ENCODE peak calls at places on chromosome 7, in nine cellular contexts. Y is stomach, D is IMR-90, L is A549, A is lower leg skin, P is suprapubic skin, U is HCT116, Z is heart left ventricle, X is NB4. Q is an unnamed sample.
A peak's percentile ranks its signal among the peaks of the same experiment; 100 is the strongest.

GRCh38 chr7:138493535-138493934 is 33.5 kb downstream of the TRIM24 start:
- DNase-seq in Y (no peak), D (no peak), L (no peak), A (no peak), P (no peak), U (no peak), Z (no peak), X (no peak), Q (no peak)

GRCh38 chr7:43123457-43123856 is 11.0 kb downstream of the HECW1 start:
- DNase-seq in Y (no peak), D (no peak), L (no peak), A (no peak), P (no peak), U (no peak), Z (no peak), X (no peak), Q (no peak)

GRCh38 chr7:151286148-151286547 is 37.7 kb upstream of the SMARCD3 start:
- DNase-seq in Y (no peak), D (peak; percentile 14), L (no peak), A (no peak), P (no peak), U (no peak), Z (no peak), X (no peak), Q (no peak)

GRCh38 chr7:92652536-92652935 is 62.3 kb upstream of the FAM133B start:
- DNase-seq in Y (no peak), D (no peak), L (no peak), A (no peak), P (no peak), U (no peak), Z (no peak), X (no peak), Q (no peak)

GRCh38 chr7:36092221-36092771 is 60.8 kb upstream of the EEPD1 start:
- DNase-seq in Y (peak; percentile 80), D (no peak), L (no peak), A (no peak), P (no peak), U (no peak), Z (no peak), X (no peak), Q (peak; percentile 53)

GRCh38 chr7:22435105-22435504 is 64.9 kb downstream of the STEAP1B start:
- DNase-seq in Y (no peak), D (no peak), L (no peak), A (no peak), P (no peak), U (no peak), Z (no peak), X (no peak), Q (no peak)

GRCh38 chr7:16791071-16791470 is 13.7 kb downstream of the AGR2 start:
- DNase-seq in Y (no peak), D (no peak), L (no peak), A (no peak), P (no peak), U (no peak), Z (no peak), X (no peak), Q (no peak)

GRCh38 chr7:89549768-89550167 is 604.5 kb upstream of the STEAP1 start:
- DNase-seq in Y (no peak), D (no peak), L (no peak), A (no peak), P (no peak), U (no peak), Z (no peak), X (no peak), Q (no peak)

GRCh38 chr7:3297105-3297819 is 3.8 kb upstream of the SDK1 start:
- DNase-seq in Y (no peak), D (no peak), L (no peak), A (no peak), P (no peak), U (no peak), Z (no peak), X (no peak), Q (no peak)

GRCh38 chr7:5422324-5423271 is 1.0 kb downstream of the TNRC18 start:
- DNase-seq in Y (no peak), D (peak; percentile 24), L (peak; percentile 41), A (no peak), P (no peak), U (no peak), Z (peak; percentile 35), X (peak; percentile 67), Q (no peak)

GRCh38 chr7:31307941-31308340 is 32.6 kb downstream of the NEUROD6 start:
- DNase-seq in Y (no peak), D (no peak), L (no peak), A (no peak), P (no peak), U (no peak), Z (no peak), X (no peak), Q (no peak)

GRCh38 chr7:23298141-23298851 is 843 bp upstream of the MALSU1 start:
- DNase-seq in Y (no peak), D (peak; percentile 72), L (peak; percentile 29), A (no peak), P (no peak), U (no peak), Z (no peak), X (peak; percentile 36), Q (peak; percentile 57)

GRCh38 chr7:97078023-97078988 is 39.2 kb upstream of the SDHAF3 start:
- DNase-seq in Y (no peak), D (no peak), L (no peak), A (no peak), P (no peak), U (no peak), Z (no peak), X (peak; percentile 8), Q (no peak)

GRCh38 chr7:97081901-97082300 is 35.6 kb upstream of the SDHAF3 start:
- DNase-seq in Y (no peak), D (no peak), L (no peak), A (no peak), P (no peak), U (no peak), Z (no peak), X (no peak), Q (no peak)

GRCh38 chr7:97075928-97076327 is 41.6 kb upstream of the SDHAF3 start:
- DNase-seq in Y (no peak), D (no peak), L (no peak), A (no peak), P (no peak), U (peak; percentile 8), Z (no peak), X (no peak), Q (no peak)

GRCh38 chr7:97079300-97079699 is 38.2 kb upstream of the SDHAF3 start:
- DNase-seq in Y (no peak), D (no peak), L (no peak), A (no peak), P (no peak), U (no peak), Z (no peak), X (no peak), Q (no peak)
- TF ChIP-seq POLR2A in Y (no peak), D (no peak), L (no peak), A (no peak), P (no peak), U (no peak), Z (no peak), X (no peak), Q (no peak)

GRCh38 chr7:100632951-100633717 is 8.2 kb downstream of the TFR2 start:
- DNase-seq in Y (peak; percentile 61), D (peak; percentile 29), L (peak; percentile 90), A (no peak), P (no peak), U (no peak), Z (peak; percentile 33), X (peak; percentile 66), Q (peak; percentile 48)
- TF ChIP-seq CTCF in Y (peak; percentile 53), D (peak; percentile 25), L (peak; percentile 43), A (no peak), P (peak; percentile 47), U (peak; percentile 36), Z (no peak), X (peak; percentile 10), Q (peak; percentile 17)

GRCh38 chr7:356691-357462 is 66.9 kb downstream of the FOXL3 start:
- DNase-seq in Y (no peak), D (no peak), L (no peak), A (no peak), P (no peak), U (no peak), Z (no peak), X (no peak), Q (no peak)
- TF ChIP-seq POLR2A in Y (no peak), D (no peak), L (no peak), A (no peak), P (no peak), U (no peak), Z (no peak), X (no peak), Q (no peak)

DNA sequence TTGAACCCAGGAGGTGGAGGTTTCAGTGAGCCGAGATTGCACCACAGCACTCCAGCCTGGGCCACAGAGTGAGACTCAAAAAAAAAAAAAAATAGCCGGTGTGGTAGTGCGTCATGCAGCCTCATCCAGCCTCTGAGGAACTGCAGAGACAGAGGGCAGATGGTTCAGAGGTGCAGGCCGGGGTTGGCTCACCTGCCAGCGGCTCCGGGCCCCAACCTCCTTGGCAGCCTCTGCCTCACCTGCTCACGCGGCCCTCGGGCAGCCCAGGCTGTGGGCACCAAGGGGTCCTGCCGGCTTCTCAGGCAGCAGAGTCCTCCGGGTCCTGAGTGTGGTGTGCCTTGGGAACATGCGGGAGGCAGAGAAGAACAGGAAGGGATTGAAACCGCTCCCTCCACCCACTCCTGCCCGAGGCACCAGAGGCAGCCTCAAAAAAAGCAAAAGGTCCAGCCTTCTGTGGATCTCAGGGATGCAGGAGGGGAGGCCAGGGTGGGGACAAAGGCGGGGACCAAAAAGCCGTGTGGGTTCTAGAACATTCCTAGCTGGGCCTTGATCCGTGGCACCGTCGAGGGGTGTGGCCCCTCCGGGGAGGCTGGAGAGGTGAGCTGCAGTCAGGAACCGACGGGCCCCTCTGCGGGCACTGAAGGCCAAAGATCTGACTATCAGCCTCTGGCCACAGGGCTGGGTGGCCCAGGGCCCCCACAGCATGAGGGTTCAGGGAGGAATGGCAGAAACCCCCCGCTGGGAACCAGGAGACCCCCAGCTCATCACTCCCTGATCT is 55.4 kb upstream of the DNAJB6 start:
- DNase-seq in Y (no peak), D (no peak), L (no peak), A (no peak), P (no peak), U (no peak), Z (no peak), X (no peak), Q (no peak)
- TF ChIP-seq CTCF in Y (no peak), D (no peak), L (no peak), A (no peak), P (no peak), U (no peak), Z (no peak), X (no peak), Q (no peak)

Q was measured in adrenal gland.